ENCODE peak calls at places on chromosome 5, in eight cellular contexts. Q, R, I, G, S, D, M and E are unnamed samples.

GRCh38 chr5:13606051-13606450 is 338.4 kb downstream of the DNAH5 start:
- DNase-seq in Q (no peak), R (no peak), I (no peak), G (peak), S (no peak), D (peak), M (no peak), E (no peak)

GRCh38 chr5:14265574-14265973 is 122.4 kb downstream of the TRIO start:
- DNase-seq in Q (peak), R (no peak), I (peak), G (peak), S (peak), D (peak), M (no peak), E (no peak)

GRCh38 chr5:103624035-103624461 is 61.5 kb upstream of the NUDT12 start:
- DNase-seq in Q (no peak), R (no peak), I (peak), G (peak), S (no peak), D (peak), M (no peak), E (no peak)

GRCh38 chr5:2110137-2110933 is 227.6 kb upstream of the IRX4 start:
- DNase-seq in Q (no peak), R (no peak), I (no peak), G (no peak), S (no peak), D (no peak), M (no peak), E (no peak)

GRCh38 chr5:65737842-65738241 is 15.8 kb downstream of the NLN start:
- DNase-seq in Q (no peak), R (no peak), I (no peak), G (no peak), S (no peak), D (no peak), M (no peak), E (no peak)

GRCh38 chr5:179256229-179257189 is 88.8 kb downstream of the ADAMTS2 start:
- DNase-seq in Q (no peak), R (no peak), I (no peak), G (no peak), S (no peak), D (no peak), M (no peak), E (no peak)

GRCh38 chr5:160960592-160960991 is 108.6 kb upstream of the ATP10B start:
- DNase-seq in Q (no peak), R (no peak), I (no peak), G (no peak), S (no peak), D (no peak), M (no peak), E (no peak)

GRCh38 chr5:44935262-44935661 is 126.5 kb downstream of the MRPS30 start:
- DNase-seq in Q (no peak), R (no peak), I (no peak), G (no peak), S (peak), D (peak), M (peak), E (no peak)

GRCh38 chr5:56264417-56265025 is 31.4 kb upstream of the ANKRD55 start:
- DNase-seq in Q (no peak), R (no peak), I (peak), G (peak), S (peak), D (peak), M (peak), E (no peak)

GRCh38 chr5:62791059-62791458 is 212.4 kb downstream of the LRRC70 start:
- DNase-seq in Q (no peak), R (no peak), I (peak), G (no peak), S (peak), D (no peak), M (peak), E (no peak)

GRCh38 chr5:62964428-62964827 is 385.8 kb downstream of the LRRC70 start:
- DNase-seq in Q (no peak), R (no peak), I (no peak), G (no peak), S (no peak), D (no peak), M (no peak), E (no peak)

GRCh38 chr5:107501965-107502691 is 168.6 kb downstream of the EFNA5 start:
- DNase-seq in Q (no peak), R (no peak), I (peak), G (peak), S (peak), D (no peak), M (no peak), E (no peak)

GRCh38 chr5:176680226-176680563 is 32.9 kb downstream of the TSPAN17 start:
- DNase-seq in Q (no peak), R (no peak), I (no peak), G (no peak), S (no peak), D (no peak), M (no peak), E (no peak)

GRCh38 chr5:140295414-140295813 is 7.5 kb downstream of the PFDN1 start:
- DNase-seq in Q (peak), R (peak), I (peak), G (peak), S (peak), D (peak), M (peak), E (peak)

GRCh38 chr5:76980518-76981144 is 27.8 kb downstream of the CRHBP start:
- DNase-seq in Q (no peak), R (no peak), I (no peak), G (no peak), S (no peak), D (no peak), M (no peak), E (no peak)

GRCh38 chr5:178331491-178331981 is 98.9 kb upstream of the PHYKPL start:
- DNase-seq in Q (no peak), R (no peak), I (no peak), G (no peak), S (no peak), D (peak), M (no peak), E (peak)

GRCh38 chr5:10857333-10857723 is 96.3 kb upstream of the DAP start:
- DNase-seq in Q (no peak), R (no peak), I (no peak), G (no peak), S (no peak), D (no peak), M (peak), E (no peak)

GRCh38 chr5:100902406-100903035 is 561 bp downstream of the ST8SIA4 start:
- DNase-seq in Q (no peak), R (peak), I (no peak), G (no peak), S (peak), D (peak), M (no peak), E (no peak)

GRCh38 chr5:155092318-155092717 is 78.8 kb downstream of the KIF4B start:
- DNase-seq in Q (no peak), R (no peak), I (no peak), G (no peak), S (no peak), D (no peak), M (no peak), E (no peak)

GRCh38 chr5:90613918-90614504 is 55.4 kb downstream of the ADGRV1 start:
- DNase-seq in Q (no peak), R (no peak), I (peak), G (no peak), S (no peak), D (no peak), M (no peak), E (no peak)

GRCh38 chr5:103111458-103111857 is 8.5 kb downstream of the GIN1 start:
- DNase-seq in Q (no peak), R (no peak), I (no peak), G (no peak), S (no peak), D (no peak), M (no peak), E (no peak)

GRCh38 chr5:12019306-12019705 is 115.1 kb upstream of the CTNND2 start:
- DNase-seq in Q (no peak), R (no peak), I (no peak), G (no peak), S (no peak), D (no peak), M (no peak), E (no peak)

GRCh38 chr5:12017037-12017436 is 112.8 kb upstream of the CTNND2 start:
- DNase-seq in Q (no peak), R (no peak), I (no peak), G (no peak), S (peak), D (no peak), M (no peak), E (no peak)

DNA sequence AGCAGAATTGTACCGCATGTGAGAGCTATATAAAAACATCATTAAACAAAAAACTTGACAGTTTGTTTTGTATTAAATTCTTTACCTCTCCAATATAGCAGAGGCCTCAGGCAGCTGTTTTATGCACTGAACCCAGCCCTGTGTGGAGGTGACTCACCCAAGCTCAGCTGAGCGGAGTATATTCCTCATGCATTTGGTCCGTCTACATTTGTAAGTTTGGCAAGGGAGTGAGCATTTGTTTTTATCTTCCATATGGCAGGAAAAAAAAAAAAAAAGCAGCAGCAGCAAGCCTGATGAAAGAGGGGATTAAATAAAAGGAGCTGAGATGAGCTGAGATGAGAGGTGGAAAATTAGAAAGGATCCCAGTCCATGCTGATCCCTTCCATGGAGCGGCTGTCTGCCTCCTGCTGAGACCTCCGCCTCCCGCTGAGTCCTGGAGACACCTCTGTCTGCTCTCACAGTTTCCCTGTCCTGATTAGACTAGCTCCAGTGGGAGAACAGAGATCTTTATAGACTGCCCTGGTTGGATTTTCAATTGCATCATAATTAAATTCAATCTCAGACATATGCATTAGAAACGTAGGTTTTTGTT is 112.0 kb upstream of the CTNND2 start:
- DNase-seq in Q (no peak), R (no peak), I (no peak), G (no peak), S (peak), D (peak), M (no peak), E (no peak)
- H3K4me3 ChIP-seq in Q (no peak), R (no peak), I (no peak), G (no peak), S (no peak), D (no peak), M (no peak), E (no peak)

DNA sequence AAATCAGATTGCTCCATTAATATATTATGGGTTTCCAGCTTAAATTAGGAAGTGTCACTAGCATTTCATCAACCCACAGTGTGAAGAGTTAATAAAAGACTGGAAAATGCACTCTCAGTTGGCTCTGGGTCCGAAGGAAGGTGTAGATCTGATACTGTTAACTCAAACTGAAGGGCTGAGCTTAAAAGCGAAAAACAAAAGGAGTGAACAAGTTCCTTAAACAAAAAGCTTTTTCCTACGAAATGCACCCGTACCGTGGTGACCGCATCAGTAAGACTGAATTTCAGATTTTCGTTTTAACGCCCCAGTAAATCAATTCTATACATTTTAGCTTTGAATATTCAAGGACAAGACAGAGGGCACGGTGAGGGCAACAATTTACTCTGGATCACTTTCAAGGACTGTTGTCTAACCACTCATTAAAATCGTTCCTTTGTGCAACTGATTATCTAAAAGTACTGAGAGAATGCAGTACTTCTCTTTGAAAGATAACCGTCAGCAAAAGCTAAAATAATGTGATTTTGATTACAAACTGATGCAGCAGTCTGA is 1.9 kb downstream of the HOMER1 start:
- DNase-seq in Q (no peak), R (no peak), I (peak), G (no peak), S (no peak), D (no peak), M (no peak), E (no peak)
- H3K4me3 ChIP-seq in Q (peak), R (no peak), I (peak), G (peak), S (peak), D (peak), M (peak), E (peak)

DNA sequence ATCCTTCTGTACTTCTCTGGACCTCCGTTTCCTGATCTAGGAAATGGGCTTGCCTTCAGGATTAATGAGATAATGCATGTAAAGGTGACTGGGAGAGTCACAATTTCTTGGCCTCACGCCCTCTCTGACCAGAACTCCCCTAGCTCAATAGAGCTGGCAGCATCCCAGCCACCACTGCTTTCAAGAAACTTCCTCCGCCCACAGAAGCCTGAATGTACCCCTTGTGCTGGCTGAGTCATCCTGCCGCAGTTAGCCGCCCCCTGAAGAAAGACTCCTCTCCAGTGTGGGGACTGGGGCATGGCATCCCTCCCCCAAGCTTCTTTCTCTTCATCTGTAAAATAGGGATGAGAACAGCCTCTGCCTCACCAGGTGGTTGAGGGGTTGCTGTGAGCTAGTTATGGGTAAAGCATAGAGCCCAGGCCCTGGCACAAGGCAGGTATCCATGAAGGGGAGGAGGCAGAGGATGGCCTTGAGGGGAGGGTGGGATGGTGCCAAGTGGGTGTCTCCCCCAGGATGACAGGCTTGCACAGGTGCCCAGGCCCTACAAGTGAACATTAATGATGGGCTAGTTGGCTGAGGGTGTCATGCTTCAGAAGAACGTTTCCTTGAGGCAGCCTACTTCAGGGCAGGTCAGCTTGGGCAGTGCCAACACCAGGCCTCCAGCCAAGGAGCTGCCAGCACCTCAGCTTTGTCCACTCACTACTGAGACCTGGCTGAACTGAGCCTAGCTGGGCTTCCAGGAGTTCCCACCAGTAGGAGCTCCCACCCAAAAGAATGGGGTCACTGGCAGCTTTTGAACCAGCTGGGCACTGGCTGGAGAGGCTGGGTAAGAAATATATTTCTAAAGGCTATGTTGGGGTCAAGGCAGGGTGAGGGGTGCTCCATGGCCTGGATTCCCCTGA is 3.5 kb downstream of the PDLIM4 start:
- DNase-seq in Q (peak), R (peak), I (peak), G (peak), S (no peak), D (peak), M (no peak), E (peak)
- H3K4me3 ChIP-seq in Q (peak), R (no peak), I (no peak), G (no peak), S (no peak), D (no peak), M (no peak), E (no peak)

DNA sequence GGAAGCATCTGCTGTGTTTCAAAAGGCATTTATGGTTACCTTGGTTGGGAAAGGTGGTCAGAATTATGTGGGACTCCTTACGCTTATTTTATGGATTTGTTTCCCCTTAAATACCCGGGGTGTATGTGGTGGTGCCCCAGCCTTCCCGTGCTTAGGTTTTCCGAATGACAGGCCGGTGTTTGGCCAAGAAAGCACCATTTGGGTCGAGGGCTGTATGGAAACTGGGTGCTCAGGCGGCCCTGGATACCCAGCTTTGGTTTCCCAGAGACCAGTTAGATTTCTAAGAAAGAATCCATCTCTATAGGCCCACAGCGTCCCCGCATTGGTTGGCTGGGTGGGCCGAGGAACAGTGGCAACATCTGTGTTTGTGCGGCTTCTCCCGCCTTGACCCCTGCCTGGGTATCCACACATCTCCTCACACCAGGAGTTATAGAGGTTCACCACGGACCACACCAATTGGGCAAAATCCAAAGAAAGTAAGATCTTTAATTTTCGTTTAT is 868 bp downstream of the ARHGEF28 start:
- DNase-seq in Q (no peak), R (no peak), I (no peak), G (no peak), S (no peak), D (no peak), M (no peak), E (no peak)
- H3K4me3 ChIP-seq in Q (peak), R (peak), I (peak), G (peak), S (no peak), D (peak), M (peak), E (peak)

GRCh38 chr5:6218517-6218916 is 159.8 kb downstream of the MED10 start:
- DNase-seq in Q (no peak), R (no peak), I (no peak), G (no peak), S (no peak), D (no peak), M (no peak), E (no peak)

GRCh38 chr5:6220346-6221088 is 157.8 kb downstream of the MED10 start:
- DNase-seq in Q (no peak), R (no peak), I (no peak), G (no peak), S (no peak), D (no peak), M (no peak), E (no peak)

GRCh38 chr5:6215891-6216290 is 162.5 kb downstream of the MED10 start:
- DNase-seq in Q (no peak), R (no peak), I (no peak), G (no peak), S (no peak), D (no peak), M (no peak), E (no peak)

GRCh38 chr5:6218116-6218515 is 160.2 kb downstream of the MED10 start:
- DNase-seq in Q (no peak), R (no peak), I (no peak), G (no peak), S (no peak), D (no peak), M (no peak), E (no peak)

DNA sequence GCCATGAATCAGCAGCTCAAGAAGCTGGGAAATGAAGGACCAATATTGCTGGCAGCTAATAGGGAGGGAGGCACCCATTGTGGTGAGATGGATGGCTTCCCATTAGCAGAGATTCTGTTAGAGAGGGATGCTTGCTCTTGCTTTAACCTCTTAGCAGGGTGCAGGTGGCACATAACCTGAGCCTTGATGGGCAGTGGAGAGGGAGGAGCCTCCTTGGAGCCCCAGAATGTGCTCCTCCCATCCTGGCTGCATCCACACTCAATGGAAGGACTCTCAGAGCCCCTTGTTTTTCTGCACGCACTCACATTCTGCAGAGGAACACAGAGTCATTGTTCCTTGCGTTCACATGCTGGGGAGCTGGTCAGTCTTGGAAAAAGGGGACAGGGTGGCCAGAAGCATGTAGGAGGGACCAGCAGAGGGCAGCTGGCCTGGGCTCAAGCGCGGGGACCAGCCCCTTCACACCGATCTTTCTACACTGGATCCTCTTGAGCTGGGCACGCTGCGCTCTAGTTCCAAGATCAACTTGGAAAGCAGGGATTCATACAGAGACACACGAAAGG is 161.8 kb downstream of the MED10 start:
- DNase-seq in Q (no peak), R (no peak), I (no peak), G (no peak), S (no peak), D (no peak), M (no peak), E (no peak)
- H3K4me3 ChIP-seq in Q (no peak), R (no peak), I (no peak), G (no peak), S (no peak), D (no peak), M (no peak), E (no peak)